ENCODE peak calls at places on chromosomes 5 and 9, in four cellular contexts. One of them, this sample, is unnamed.

GRCh38 chr5:124057815-124058231 is 545.8 kb downstream of the CSNK1G3 start:
- DNase-seq in AG10803: no peak
- DNase-seq in left ventricle myocardium inferior: no peak
- DNase-seq in GM19239: no peak
- DNase-seq in this sample: no peak

GRCh38 chr5:67104859-67105258 is 91.7 kb downstream of the CD180 start:
- DNase-seq in AG10803: no peak
- DNase-seq in left ventricle myocardium inferior: no peak
- DNase-seq in GM19239: no peak
- DNase-seq in this sample: no peak

GRCh38 chr9:136198605-136199083 is 6.3 kb downstream of the LHX3 start:
- DNase-seq in AG10803: no peak
- DNase-seq in left ventricle myocardium inferior: no peak
- DNase-seq in GM19239: no peak
- DNase-seq in this sample: no peak

GRCh38 chr9:121816845-121817450 is 165.5 kb downstream of the DAB2IP start:
- DNase-seq in AG10803: no peak
- DNase-seq in left ventricle myocardium inferior: no peak
- DNase-seq in GM19239: no peak
- DNase-seq in this sample: no peak

GRCh38 chr9:32533338-32533737 is 7.3 kb upstream of the RIGI start:
- DNase-seq in AG10803: no peak
- DNase-seq in left ventricle myocardium inferior: no peak
- DNase-seq in GM19239: no peak
- DNase-seq in this sample: no peak

GRCh38 chr5:136120529-136120928 is 12.1 kb upstream of the SMAD5 start:
- DNase-seq in AG10803: no peak
- DNase-seq in left ventricle myocardium inferior: no peak
- DNase-seq in GM19239: no peak
- DNase-seq in this sample: no peak

GRCh38 chr9:133057553-133057952 is 4.2 kb upstream of the CEL start:
- DNase-seq in AG10803: no peak
- DNase-seq in left ventricle myocardium inferior: no peak
- DNase-seq in GM19239: no peak
- DNase-seq in this sample: no peak

GRCh38 chr5:76083555-76084495 is 642 bp downstream of the SV2C start:
- DNase-seq in AG10803: no peak
- DNase-seq in left ventricle myocardium inferior: no peak
- DNase-seq in GM19239: no peak
- DNase-seq in this sample: no peak

GRCh38 chr5:100827481-100827889 is 75.6 kb downstream of the ST8SIA4 start:
- DNase-seq in AG10803: no peak
- DNase-seq in left ventricle myocardium inferior: no peak
- DNase-seq in GM19239: no peak
- DNase-seq in this sample: no peak

GRCh38 chr5:75512383-75513074 is 838 bp downstream of the POLK start:
- DNase-seq in AG10803: peak; percentile 21
- DNase-seq in left ventricle myocardium inferior: no peak
- DNase-seq in GM19239: no peak
- DNase-seq in this sample: no peak

GRCh38 chr5:173324115-173325001 is 3.9 kb downstream of the STC2 start:
- DNase-seq in AG10803: peak; percentile 96
- DNase-seq in left ventricle myocardium inferior: peak; percentile 90
- DNase-seq in GM19239: no peak
- DNase-seq in this sample: peak; percentile 80

GRCh38 chr5:37619353-37619752 is 220.5 kb downstream of the GDNF start:
- DNase-seq in AG10803: peak; percentile 75
- DNase-seq in left ventricle myocardium inferior: no peak
- DNase-seq in GM19239: no peak
- DNase-seq in this sample: no peak

GRCh38 chr5:179266291-179267070 is 78.8 kb downstream of the ADAMTS2 start:
- DNase-seq in AG10803: peak; percentile 47
- DNase-seq in left ventricle myocardium inferior: peak; percentile 11
- DNase-seq in GM19239: no peak
- DNase-seq in this sample: peak; percentile 48

GRCh38 chr5:171495122-171495700 is 75.8 kb downstream of the FGF18 start:
- DNase-seq in AG10803: peak; percentile 9
- DNase-seq in left ventricle myocardium inferior: no peak
- DNase-seq in GM19239: no peak
- DNase-seq in this sample: no peak

GRCh38 chr5:131270809-131271208 is 7.0 kb downstream of the CDC42SE2 start:
- DNase-seq in AG10803: peak; percentile 49
- DNase-seq in left ventricle myocardium inferior: no peak
- DNase-seq in GM19239: no peak
- DNase-seq in this sample: no peak

GRCh38 chr5:181235323-181235688 is 8.4 kb downstream of the RACK1 start:
- DNase-seq in AG10803: no peak
- DNase-seq in left ventricle myocardium inferior: no peak
- DNase-seq in GM19239: no peak
- DNase-seq in this sample: no peak

GRCh38 chr5:168779333-168779732 is 200.2 kb upstream of the PANK3 start:
- DNase-seq in AG10803: no peak
- DNase-seq in left ventricle myocardium inferior: no peak
- DNase-seq in GM19239: no peak
- DNase-seq in this sample: no peak

GRCh38 chr9:126626117-126627022 is 12.6 kb downstream of the LMX1B start:
- DNase-seq in AG10803: no peak
- DNase-seq in left ventricle myocardium inferior: no peak
- DNase-seq in GM19239: no peak
- DNase-seq in this sample: no peak

GRCh38 chr9:92138157-92138959 is 23.1 kb upstream of the SPTLC1 start:
- DNase-seq in AG10803: peak; percentile 33
- DNase-seq in left ventricle myocardium inferior: peak; percentile 72
- DNase-seq in GM19239: no peak
- DNase-seq in this sample: peak; percentile 88

GRCh38 chr9:97596906-97597305 is 36.3 kb downstream of the TSTD2 start:
- DNase-seq in AG10803: no peak
- DNase-seq in left ventricle myocardium inferior: no peak
- DNase-seq in GM19239: no peak
- DNase-seq in this sample: no peak

GRCh38 chr5:72658767-72659540 is 151.7 kb upstream of the ZNF366 start:
- DNase-seq in AG10803: peak; percentile 57
- DNase-seq in left ventricle myocardium inferior: no peak
- DNase-seq in GM19239: no peak
- DNase-seq in this sample: no peak

GRCh38 chr9:124652203-124652992 is 118.7 kb downstream of the NR6A1 start:
- DNase-seq in AG10803: peak; percentile 99
- DNase-seq in left ventricle myocardium inferior: no peak
- DNase-seq in GM19239: no peak
- DNase-seq in this sample: no peak

This sample was measured in upper lobe of right lung.